ENCODE peak calls at places on chromosomes 3 and 15, in four cellular contexts. T is uterus, W is tibial artery, P is pancreas. X is an unnamed sample.

GRCh38 chr3:180617049-180617448 is 15.1 kb downstream of the TTC14 start:
- DNase-seq in T (no peak), W (no peak), P (no peak), X (no peak)

GRCh38 chr3:17841190-17841828 is 98.9 kb upstream of the TBC1D5 start:
- DNase-seq in T (peak; percentile 67), W (peak; percentile 78), P (peak; percentile 72), X (peak; percentile 59)

GRCh38 chr15:70954733-70955132 is 62.1 kb downstream of the LRRC49 start:
- DNase-seq in T (no peak), W (no peak), P (no peak), X (no peak)

GRCh38 chr3:147921044-147921443 is 511.9 kb downstream of the ZIC1 start:
- DNase-seq in T (no peak), W (no peak), P (no peak), X (no peak)

GRCh38 chr3:161430307-161430706 is 59.0 kb upstream of the SPTSSB start:
- DNase-seq in T (no peak), W (no peak), P (no peak), X (no peak)

GRCh38 chr15:62848631-62849050 is 193.9 kb upstream of the TPM1 start:
- DNase-seq in T (no peak), W (no peak), P (no peak), X (no peak)

GRCh38 chr15:76190767-76191538 is 120.3 kb downstream of the ETFA start:
- DNase-seq in T (peak; percentile 74), W (peak; percentile 83), P (peak; percentile 86), X (peak; percentile 82)

GRCh38 chr3:17951241-17951640 is 208.8 kb upstream of the TBC1D5 start:
- DNase-seq in T (no peak), W (no peak), P (no peak), X (no peak)

GRCh38 chr15:33132722-33133345 is 61.7 kb downstream of the FMN1 start:
- DNase-seq in T (no peak), W (no peak), P (peak; percentile 20), X (no peak)

GRCh38 chr3:12870942-12871341 is 29.6 kb upstream of the RPL32 start:
- DNase-seq in T (peak; percentile 31), W (peak; percentile 78), P (no peak), X (peak; percentile 36)

GRCh38 chr3:161851941-161852566 is 355.4 kb downstream of the OTOL1 start:
- DNase-seq in T (peak; percentile 33), W (no peak), P (peak; percentile 59), X (no peak)

GRCh38 chr3:123082370-123083065 is 15.7 kb downstream of the PDIA5 start:
- DNase-seq in T (no peak), W (no peak), P (no peak), X (no peak)

GRCh38 chr15:60804986-60805949 is 326.3 kb upstream of the ICE2 start:
- DNase-seq in T (no peak), W (no peak), P (peak; percentile 47), X (no peak)

GRCh38 chr15:68421798-68422402 is 10.1 kb downstream of the ITGA11 start:
- DNase-seq in T (peak; percentile 27), W (peak; percentile 63), P (no peak), X (no peak)

GRCh38 chr3:55333041-55333440 is 154.1 kb downstream of the WNT5A start:
- DNase-seq in T (no peak), W (no peak), P (no peak), X (no peak)

GRCh38 chr3:148727242-148727641 is 29.5 kb downstream of the AGTR1 start:
- DNase-seq in T (no peak), W (no peak), P (peak; percentile 65), X (no peak)

GRCh38 chr3:33115024-33115768 is 1.4 kb downstream of the CRTAP start:
- DNase-seq in T (peak; percentile 78), W (peak; percentile 94), P (peak; percentile 31), X (peak; percentile 57)

GRCh38 chr15:76648732-76649444 is 256.3 kb downstream of the SCAPER start:
- DNase-seq in T (no peak), W (no peak), P (no peak), X (no peak)

GRCh38 chr15:52082197-52083036 is 30.2 kb downstream of the BCL2L10 start:
- DNase-seq in T (no peak), W (no peak), P (no peak), X (no peak)

GRCh38 chr3:153404157-153404556 is 242.1 kb downstream of the RAP2B start:
- DNase-seq in T (no peak), W (no peak), P (no peak), X (no peak)

GRCh38 chr3:79249701-79250100 is 518.1 kb downstream of the ROBO1 start:
- DNase-seq in T (no peak), W (no peak), P (no peak), X (no peak)

GRCh38 chr3:127688416-127689265 is 15.9 kb downstream of the ABTB1 start:
- DNase-seq in T (peak; percentile 14), W (peak; percentile 80), P (no peak), X (peak; percentile 25)

GRCh38 chr3:115380883-115381572 is 233.9 kb upstream of the ZBTB20 start:
- DNase-seq in T (no peak), W (no peak), P (no peak), X (no peak)
- TF ChIP-seq CTCF in T (no peak), W (no peak), P (no peak), X (peak; percentile 18)

GRCh38 chr3:44596631-44597030 is 11.9 kb downstream of the ZNF660 start:
- DNase-seq in T (no peak), W (no peak), P (no peak), X (no peak)
- H3K9me3 ChIP-seq in T (no peaks in the 10 kb centered on the region), W (peaks cover 95% of the 10 kb centered on the region), P (no peaks in the 10 kb centered on the region), X (peaks cover 69% of the 10 kb centered on the region)

GRCh38 chr3:48084929-48085328 is 68.7 kb upstream of the MAP4 start:
- DNase-seq in T (no peak), W (no peak), P (no peak), X (no peak)

GRCh38 chr3:48084170-48084569 is 68.0 kb upstream of the MAP4 start:
- DNase-seq in T (no peak), W (no peak), P (no peak), X (no peak)

GRCh38 chr3:48086736-48087470 is 70.7 kb upstream of the MAP4 start:
- DNase-seq in T (no peak), W (no peak), P (no peak), X (no peak)

GRCh38 chr3:48077835-48078234 is 61.6 kb upstream of the MAP4 start:
- DNase-seq in T (no peak), W (no peak), P (no peak), X (no peak)

GRCh38 chr3:48082580-48083187 is 66.5 kb upstream of the MAP4 start:
- DNase-seq in T (no peak), W (no peak), P (no peak), X (no peak)
- TF ChIP-seq CTCF in T (no peak), W (no peak), P (no peak), X (no peak)

GRCh38 chr3:8353364-8353763 is 148.3 kb upstream of the LMCD1 start:
- DNase-seq in T (no peak), W (no peak), P (no peak), X (no peak)

GRCh38 chr3:8352475-8352874 is 149.1 kb upstream of the LMCD1 start:
- DNase-seq in T (no peak), W (no peak), P (no peak), X (no peak)

GRCh38 chr3:8363200-8363599 is 138.4 kb upstream of the LMCD1 start:
- DNase-seq in T (no peak), W (no peak), P (no peak), X (no peak)

GRCh38 chr3:8355346-8355745 is 146.3 kb upstream of the LMCD1 start:
- DNase-seq in T (no peak), W (no peak), P (no peak), X (no peak)

DNA sequence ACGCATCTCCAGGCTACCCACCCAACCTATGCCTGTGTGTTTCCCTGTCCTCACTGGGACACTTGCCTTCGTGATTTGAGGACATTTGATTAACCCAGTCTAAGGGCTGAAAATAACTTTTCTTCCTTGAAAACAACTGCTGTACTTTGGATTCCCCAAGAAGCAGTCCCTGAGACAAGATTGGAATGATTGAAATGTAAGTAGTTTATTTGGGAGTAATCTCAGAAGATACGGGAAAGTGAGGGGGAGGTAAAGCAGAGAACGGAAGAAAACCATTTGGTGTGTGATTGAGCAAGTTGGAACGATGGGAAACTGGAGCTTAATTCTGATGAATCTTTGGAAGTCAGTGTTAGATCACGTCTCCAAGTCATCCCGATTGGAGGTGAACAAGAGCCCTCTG is 143.8 kb upstream of the LMCD1 start:
- DNase-seq in T (no peak), W (no peak), P (no peak), X (no peak)
- H3K9me3 ChIP-seq in T (no peaks in the 10 kb centered on the region), W (no peaks in the 10 kb centered on the region), P (no peaks in the 10 kb centered on the region), X (no peaks in the 10 kb centered on the region)

X was measured in left ventricle myocardium inferior.